ENCODE peak calls at places on chromosome 17, in eight cellular contexts. G, H, A, U, Z, T, N and L are unnamed samples.

GRCh38 chr17:37844158-37844976 is 79.8 kb upstream of the TBC1D3K start:
- DNase-seq in U (peak; percentile 57), Z (peak; percentile 18), T (peak; percentile 51), H (no peak), G (peak; percentile 97), A (peak; percentile 87), N (peak; percentile 51), L (peak; percentile 64)

GRCh38 chr17:41655611-41656111 is 31.3 kb upstream of the KRT17 start:
- DNase-seq in G (peak; percentile 92), H (peak; percentile 98), T (no peak), Z (no peak), A (no peak), N (no peak), U (no peak), L (no peak)

GRCh38 chr17:55564077-55564476 is 52.8 kb upstream of the SMIM36 start:
- DNase-seq in H (no peak), T (no peak), U (no peak), Z (no peak), G (no peak), N (no peak), A (no peak), L (no peak)

GRCh38 chr17:38809828-38810227 is 10.5 kb upstream of the PIP4K2B start:
- DNase-seq in T (no peak), N (no peak), H (no peak), U (no peak), Z (no peak), A (no peak), G (no peak), L (no peak)

GRCh38 chr17:17150450-17150804 is 55.7 kb downstream of the PLD6 start:
- DNase-seq in G (no peak), A (no peak), H (no peak), Z (no peak), U (no peak), T (no peak), N (no peak), L (no peak)

GRCh38 chr17:71500761-71501555 is 619.9 kb upstream of the SOX9 start:
- DNase-seq in A (no peak), Z (no peak), G (no peak), T (no peak), N (no peak), H (no peak), U (no peak), L (no peak)

GRCh38 chr17:79932446-79932845 is 93.2 kb upstream of the CBX4 start:
- DNase-seq in U (no peak), N (no peak), Z (no peak), G (no peak), T (no peak), H (no peak), A (no peak), L (no peak)

GRCh38 chr17:4148611-4149308 is 5.8 kb downstream of the CYB5D2 start:
- DNase-seq in Z (no peak), T (no peak), A (no peak), H (no peak), G (no peak), U (no peak), N (no peak), L (no peak)

GRCh38 chr17:50128441-50129302 is 1.3 kb downstream of the SAMD14 start:
- DNase-seq in G (peak; percentile 90), Z (no peak), H (no peak), T (no peak), A (no peak), U (no peak), N (no peak), L (peak; percentile 31)

GRCh38 chr17:16027708-16028584 is 28.3 kb downstream of the TTC19 start:
- DNase-seq in U (no peak), T (no peak), G (no peak), Z (no peak), N (no peak), H (peak; percentile 59), A (peak; percentile 95), L (peak; percentile 87)

GRCh38 chr17:17375826-17376225 is 72.7 kb downstream of the NT5M start:
- DNase-seq in G (no peak), Z (no peak), T (no peak), H (no peak), U (no peak), N (no peak), A (no peak), L (no peak)

GRCh38 chr17:77882481-77883212 is 75.9 kb upstream of the TNRC6C start:
- DNase-seq in Z (peak; percentile 52), H (no peak), A (no peak), T (no peak), N (peak; percentile 73), G (no peak), U (peak; percentile 72), L (no peak)

GRCh38 chr17:39174907-39175694 is 9.1 kb upstream of the ARL5C start:
- DNase-seq in U (peak; percentile 77), Z (no peak), H (no peak), T (peak; percentile 36), A (peak; percentile 90), N (peak; percentile 79), G (peak; percentile 97), L (peak; percentile 44)

GRCh38 chr17:77834170-77835115 is 124.1 kb upstream of the TNRC6C start:
- DNase-seq in N (peak; percentile 55), T (peak; percentile 58), Z (peak; percentile 64), G (peak; percentile 95), U (peak; percentile 68), A (peak; percentile 99), H (no peak), L (peak; percentile 75)

GRCh38 chr17:4480929-4481898 is 17.5 kb upstream of the SPNS2 start:
- DNase-seq in U (no peak), H (no peak), Z (no peak), G (no peak), T (no peak), N (no peak), A (no peak), L (no peak)

GRCh38 chr17:20955437-20956323 is 87.1 kb downstream of the USP22 start:
- DNase-seq in A (no peak), Z (no peak), G (peak; percentile 57), T (no peak), U (no peak), N (peak; percentile 27), H (no peak), L (peak; percentile 21)

DNA sequence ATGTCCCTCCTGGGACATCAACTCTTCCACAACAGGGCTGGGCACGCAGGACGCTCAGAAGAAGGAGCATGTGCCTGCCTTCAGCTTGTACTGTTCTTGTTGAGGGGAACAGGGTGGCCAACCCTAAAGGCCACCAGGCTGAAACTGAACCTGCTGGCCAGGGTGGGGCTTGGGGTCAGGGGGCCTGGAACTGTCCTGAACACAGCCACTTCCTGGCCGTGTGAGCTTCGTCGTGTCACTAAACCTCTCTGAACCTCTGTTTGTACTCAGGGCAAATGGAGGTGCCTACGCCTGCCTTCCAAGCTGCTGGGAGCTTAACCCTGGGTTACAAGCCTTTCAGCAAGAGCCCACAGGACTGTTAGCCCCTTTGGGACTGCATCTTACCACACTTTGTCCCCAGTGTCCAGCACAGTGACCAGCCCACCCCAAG is 6.7 kb downstream of the ARHGAP27 start:
- DNase-seq in T (no peak), G (no peak), Z (no peak), U (no peak), H (no peak), A (no peak), N (no peak), L (no peak)
- TF ChIP-seq CTCF in T (no peak), G (no peak), Z (no peak), U (no peak), H (no peak), A (no peak), N (no peak), L (no peak)

GRCh38 chr17:42969006-42969581 is 4.8 kb upstream of the AARSD1 start:
- DNase-seq in N (no peak), T (no peak), A (no peak), Z (no peak), G (no peak), H (no peak), U (no peak), L (no peak)
- TF ChIP-seq CTCF in N (no peak), T (no peak), A (no peak), Z (no peak), G (no peak), H (no peak), U (no peak), L (no peak)

DNA sequence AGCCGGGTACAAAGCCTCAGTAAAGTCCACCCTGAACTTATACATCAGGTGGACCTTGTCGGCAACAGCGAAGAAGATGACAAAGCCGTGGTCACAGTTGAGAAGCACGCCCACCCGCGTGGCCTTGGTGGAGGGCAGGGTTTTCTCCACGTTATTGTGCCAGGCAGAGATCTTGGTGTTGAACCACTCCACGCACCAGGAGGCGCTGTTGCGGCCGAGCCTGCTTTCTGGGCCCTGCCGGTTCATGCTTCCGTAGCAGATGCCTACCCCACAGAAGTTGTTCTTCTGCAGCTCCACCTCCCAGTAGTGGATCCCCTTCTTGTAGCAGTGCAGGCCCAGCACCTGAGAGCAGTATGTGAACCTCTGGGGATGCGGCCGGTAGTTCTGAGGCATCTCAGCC is 22.1 kb downstream of the TRIM25 start:
- DNase-seq in H (no peak), N (peak; percentile 23), G (peak; percentile 89), A (no peak), T (no peak), U (peak; percentile 44), Z (no peak), L (peak; percentile 28)
- TF ChIP-seq CTCF in H (peak; percentile 49), N (peak; percentile 53), G (peak; percentile 80), A (peak; percentile 22), T (peak; percentile 33), U (peak; percentile 57), Z (peak; percentile 49), L (peak; percentile 66)

GRCh38 chr17:2710075-2710803 is 1.3 kb downstream of the CLUH start:
- DNase-seq in N (no peak), H (no peak), G (peak; percentile 66), U (no peak), Z (no peak), T (no peak), A (no peak), L (peak; percentile 12)

GRCh38 chr17:2713881-2714280 is 2.3 kb upstream of the CLUH start:
- DNase-seq in T (no peak), N (no peak), H (no peak), G (no peak), Z (no peak), A (no peak), U (no peak), L (no peak)

GRCh38 chr17:2710804-2711607 is 558 bp downstream of the CLUH start:
- DNase-seq in H (no peak), G (peak; percentile 80), N (no peak), T (peak; percentile 49), Z (no peak), U (no peak), A (no peak), L (peak; percentile 19)

GRCh38 chr17:2712300-2713043 is 908 bp upstream of the CLUH start:
- DNase-seq in Z (no peak), U (no peak), N (no peak), G (peak; percentile 79), T (no peak), A (no peak), H (no peak), L (no peak)

DNA sequence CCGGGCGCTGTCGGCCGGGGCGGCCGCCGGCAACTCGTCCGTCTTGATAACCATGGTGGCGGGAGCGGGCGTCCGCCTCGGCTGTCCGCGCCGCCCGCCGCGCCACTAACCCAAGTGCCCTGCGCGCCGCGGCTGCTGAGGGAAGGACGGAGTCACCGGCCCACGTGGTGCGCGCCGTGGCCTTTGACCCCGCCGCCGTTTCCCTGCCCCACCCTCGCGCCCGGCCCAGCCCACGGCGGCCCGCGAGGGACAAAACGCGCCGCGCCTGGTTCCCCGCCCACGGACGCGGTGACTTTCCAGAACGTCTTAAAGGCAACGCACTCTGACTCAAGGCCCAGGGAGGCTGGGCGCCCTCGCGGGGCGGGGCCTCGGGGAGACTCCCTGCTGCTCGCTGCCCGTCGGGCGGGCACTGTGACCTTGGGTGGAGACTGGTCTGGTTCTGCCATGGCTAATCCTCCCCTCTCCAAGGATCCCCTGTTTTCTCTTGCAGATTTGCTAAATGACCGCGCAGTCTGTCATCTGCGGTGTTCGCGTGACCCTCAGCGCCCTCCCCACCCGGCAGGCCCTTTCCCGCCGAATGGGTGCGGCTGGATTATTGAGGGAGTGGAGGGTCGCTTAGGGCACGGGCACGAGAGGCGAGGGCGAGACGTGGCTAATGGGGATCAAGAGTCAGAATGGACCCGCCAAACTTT is at the start of gene CLUH:
- DNase-seq in H (peak; percentile 81), T (peak; percentile 97), Z (peak; percentile 92), A (peak; percentile 98), G (peak; percentile 93), N (peak; percentile 98), U (peak; percentile 98), L (peak; percentile 98)
- TF ChIP-seq CTCF in H (no peak), T (no peak), Z (no peak), A (no peak), G (no peak), N (no peak), U (no peak), L (no peak)